ENCODE peak calls at places on chromosomes 12 and 14, in nine cellular contexts. H, Z, D, T, Y, S, F, A and Q are unnamed samples.

GRCh38 chr12:46763230-46763629 is 62.6 kb downstream of the SLC38A4 start:
- DNase-seq in H (no peak), Z (peak; percentile 21), D (no peak), T (no peak), Y (no peak), S (no peak), F (no peak), A (no peak), Q (no peak)

GRCh38 chr14:33347816-33348215 is 409.1 kb downstream of the NPAS3 start:
- DNase-seq in H (no peak), Z (no peak), D (no peak), T (no peak), Y (no peak), S (no peak), F (no peak), A (no peak), Q (no peak)

GRCh38 chr14:69612759-69613145 is 1.4 kb downstream of the SUSD6 start:
- DNase-seq in H (no peak), Z (no peak), D (no peak), T (peak; percentile 12), Y (no peak), S (no peak), F (no peak), A (no peak), Q (no peak)

GRCh38 chr12:67531519-67531918 is 117.0 kb upstream of the DYRK2 start:
- DNase-seq in H (no peak), Z (no peak), D (no peak), T (no peak), Y (no peak), S (no peak), F (peak; percentile 74), A (no peak), Q (no peak)

GRCh38 chr14:31068235-31068634 is 42.1 kb upstream of the STRN3 start:
- DNase-seq in H (no peak), Z (no peak), D (no peak), T (no peak), Y (no peak), S (no peak), F (no peak), A (no peak), Q (no peak)

GRCh38 chr14:81981311-81981675 is 447.6 kb upstream of the SEL1L start:
- DNase-seq in H (no peak), Z (no peak), D (no peak), T (no peak), Y (no peak), S (no peak), F (no peak), A (no peak), Q (no peak)

GRCh38 chr14:88792572-88793258 is at the start of gene EML5:
- DNase-seq in H (peak; percentile 84), Z (peak; percentile 87), D (peak; percentile 8), T (peak; percentile 74), Y (peak; percentile 86), S (peak; percentile 69), F (peak; percentile 84), A (peak; percentile 58), Q (peak; percentile 86)

GRCh38 chr14:57389646-57390036 is 745 bp upstream of the NAA30 start:
- DNase-seq in H (no peak), Z (no peak), D (no peak), T (no peak), Y (no peak), S (no peak), F (no peak), A (no peak), Q (no peak)

GRCh38 chr12:94140556-94140955 is 7.8 kb upstream of the PLXNC1 start:
- DNase-seq in H (peak; percentile 48), Z (peak; percentile 72), D (no peak), T (peak; percentile 16), Y (no peak), S (no peak), F (no peak), A (no peak), Q (no peak)

GRCh38 chr12:43309845-43310405 is 242.1 kb downstream of the ADAMTS20 start:
- DNase-seq in H (no peak), Z (no peak), D (peak; percentile 17), T (peak; percentile 95), Y (no peak), S (no peak), F (peak; percentile 57), A (no peak), Q (no peak)

GRCh38 chr14:29724991-29725390 is 202.7 kb downstream of the PRKD1 start:
- DNase-seq in H (no peak), Z (no peak), D (peak; percentile 35), T (no peak), Y (no peak), S (no peak), F (peak; percentile 63), A (no peak), Q (no peak)

GRCh38 chr12:68779280-68779679 is 28.7 kb upstream of the MDM2 start:
- DNase-seq in H (no peak), Z (no peak), D (no peak), T (no peak), Y (no peak), S (no peak), F (no peak), A (no peak), Q (no peak)

GRCh38 chr14:64940336-64940910 is 2.1 kb downstream of the GPX2 start:
- DNase-seq in H (no peak), Z (no peak), D (no peak), T (no peak), Y (no peak), S (no peak), F (no peak), A (no peak), Q (no peak)

GRCh38 chr12:125683748-125684381 is 618.6 kb downstream of the AACS start:
- DNase-seq in H (peak; percentile 23), Z (peak; percentile 48), D (no peak), T (no peak), Y (no peak), S (no peak), F (peak; percentile 14), A (peak; percentile 28), Q (no peak)

GRCh38 chr14:47149326-47149725 is 497.7 kb upstream of the RPL10L start:
- DNase-seq in H (no peak), Z (no peak), D (peak; percentile 49), T (no peak), Y (no peak), S (no peak), F (peak; percentile 41), A (no peak), Q (no peak)

GRCh38 chr12:109542876-109543275 is 30.4 kb downstream of the MMAB start:
- DNase-seq in H (no peak), Z (no peak), D (no peak), T (no peak), Y (no peak), S (no peak), F (no peak), A (no peak), Q (no peak)

GRCh38 chr12:106074706-106075392 is 63.9 kb downstream of the NUAK1 start:
- DNase-seq in H (no peak), Z (no peak), D (peak; percentile 75), T (peak; percentile 66), Y (no peak), S (no peak), F (peak; percentile 93), A (no peak), Q (no peak)

GRCh38 chr14:62076368-62076767 is 314.1 kb downstream of the SNAPC1 start:
- DNase-seq in H (no peak), Z (no peak), D (no peak), T (no peak), Y (no peak), S (no peak), F (no peak), A (no peak), Q (no peak)

GRCh38 chr14:32366256-32366655 is 37.2 kb downstream of the AKAP6 start:
- DNase-seq in H (no peak), Z (no peak), D (no peak), T (peak; percentile 20), Y (no peak), S (no peak), F (peak; percentile 80), A (no peak), Q (no peak)

GRCh38 chr14:83816755-83817154 is 1713.2 kb upstream of the FLRT2 start:
- DNase-seq in H (no peak), Z (no peak), D (peak; percentile 36), T (peak; percentile 52), Y (no peak), S (no peak), F (peak; percentile 2), A (no peak), Q (no peak)

GRCh38 chr12:6936642-6937480 is 6.8 kb upstream of the RNU7-1 start:
- DNase-seq in H (no peak), Z (peak; percentile 82), D (no peak), T (no peak), Y (peak; percentile 76), S (no peak), F (no peak), A (no peak), Q (no peak)

GRCh38 chr14:78983126-78983525 is 813.0 kb downstream of the NRXN3 start:
- DNase-seq in H (no peak), Z (no peak), D (no peak), T (peak; percentile 33), Y (no peak), S (no peak), F (peak; percentile 38), A (no peak), Q (no peak)

GRCh38 chr14:32339188-32339587 is 10.1 kb downstream of the AKAP6 start:
- DNase-seq in H (no peak), Z (no peak), D (no peak), T (no peak), Y (no peak), S (no peak), F (peak; percentile 44), A (no peak), Q (no peak)

GRCh38 chr14:45400509-45400908 is 147.5 kb upstream of the MIS18BP1 start:
- DNase-seq in H (no peak), Z (no peak), D (no peak), T (no peak), Y (no peak), S (no peak), F (no peak), A (no peak), Q (no peak)

GRCh38 chr12:79295572-79295971 is 395.2 kb downstream of the PAWR start:
- DNase-seq in H (no peak), Z (no peak), D (no peak), T (no peak), Y (no peak), S (no peak), F (no peak), A (no peak), Q (no peak)

GRCh38 chr14:56153271-56153670 is 35.1 kb downstream of the PELI2 start:
- DNase-seq in H (no peak), Z (no peak), D (no peak), T (no peak), Y (no peak), S (no peak), F (no peak), A (no peak), Q (no peak)

GRCh38 chr12:103827800-103828440 is 13.1 kb downstream of the NT5DC3 start:
- DNase-seq in H (no peak), Z (no peak), D (no peak), T (no peak), Y (no peak), S (no peak), F (no peak), A (no peak), Q (no peak)